ENCODE peak calls at places on chromosome 20, in six cellular contexts. N is heart left ventricle, V is GM12891, J is transverse colon, X is HepG2, U is stomach. A is an unnamed sample.

GRCh38 chr20:2101057-2101934 is at the start of gene STK35:
- DNase-seq in N (no peak), V (peak; percentile 69), J (peak; percentile 85), X (no peak), U (no peak), A (peak; percentile 78)

GRCh38 chr20:36084897-36085617 is 69.5 kb upstream of the EPB41L1 start:
- DNase-seq in N (no peak), V (no peak), J (no peak), X (peak; percentile 75), U (no peak), A (no peak)

GRCh38 chr20:59178983-59179595 is 15.5 kb downstream of the ZNF831 start:
- DNase-seq in N (no peak), V (no peak), J (no peak), X (no peak), U (no peak), A (no peak)

GRCh38 chr20:25220810-25221591 is 25.5 kb downstream of the ENTPD6 start:
- DNase-seq in N (peak; percentile 77), V (no peak), J (peak; percentile 83), X (no peak), U (peak; percentile 45), A (no peak)

GRCh38 chr20:8721098-8721497 is 347.8 kb upstream of the PLCB4 start:
- DNase-seq in N (peak; percentile 33), V (no peak), J (no peak), X (peak; percentile 71), U (peak; percentile 39), A (no peak)

GRCh38 chr20:47066484-47067270 is 172.0 kb downstream of the EYA2 start:
- DNase-seq in N (no peak), V (no peak), J (no peak), X (no peak), U (no peak), A (no peak)

GRCh38 chr20:36779656-36780025 is 6.1 kb upstream of the DSN1 start:
- DNase-seq in N (no peak), V (no peak), J (no peak), X (no peak), U (no peak), A (no peak)

GRCh38 chr20:40892642-40893041 is 136.0 kb upstream of the TOP1 start:
- DNase-seq in N (no peak), V (no peak), J (no peak), X (no peak), U (no peak), A (no peak)

DNA sequence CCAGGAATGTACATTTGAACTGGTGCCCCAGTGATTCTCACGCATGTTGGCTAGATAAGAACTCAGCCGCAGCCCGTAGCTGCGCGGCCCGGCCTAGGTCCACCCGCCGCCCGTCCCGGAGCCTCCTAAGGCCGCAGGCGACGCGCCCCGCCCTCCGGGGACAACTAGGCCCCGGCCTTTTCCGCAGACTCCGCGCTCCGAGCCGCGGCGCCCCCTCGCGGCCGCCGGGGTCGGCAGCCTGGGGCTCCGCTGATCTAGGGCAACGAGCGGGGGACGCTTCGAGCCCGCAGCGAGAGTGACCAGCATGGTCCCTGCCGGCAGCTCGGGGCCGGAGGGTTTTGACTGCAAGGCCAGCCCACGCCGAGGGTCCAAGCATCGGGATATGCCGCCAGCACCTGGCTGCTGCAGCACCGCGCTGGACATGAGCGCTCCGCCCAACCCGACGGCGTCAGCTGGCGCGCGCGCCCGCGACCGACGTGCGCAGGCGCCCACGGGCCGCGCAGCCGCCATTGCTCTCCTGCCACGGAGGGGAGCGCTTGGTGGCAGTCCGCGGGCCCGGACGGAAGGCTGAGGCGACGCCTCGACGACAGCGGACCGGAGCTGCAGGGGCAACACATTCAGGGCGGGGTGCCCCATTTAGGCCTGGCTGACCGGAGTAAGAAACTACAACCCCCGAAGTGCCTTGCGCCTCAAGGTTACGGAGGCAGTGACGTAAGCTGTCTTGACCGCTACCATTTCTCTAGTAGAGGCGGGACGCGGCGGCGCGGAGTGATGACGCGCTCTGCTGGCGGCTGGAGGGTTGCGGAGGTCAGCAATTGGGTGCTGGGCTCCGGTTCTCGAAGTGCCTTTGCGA is at the start of gene AP5S1:
- DNase-seq in N (peak; percentile 98), V (peak; percentile 90), J (peak; percentile 98), X (peak; percentile 97), U (peak; percentile 98), A (peak; percentile 78)
- TF ChIP-seq POLR2A in N (no peak), V (peak; percentile 91), J (peak; percentile 59), X (peak; percentile 97), U (no peak), A (peak; percentile 87)

GRCh38 chr20:64052987-64053840 is 3.8 kb upstream of the SOX18 start:
- DNase-seq in N (no peak), V (no peak), J (no peak), X (peak; percentile 66), U (no peak), A (no peak)

GRCh38 chr20:64050261-64051032 is 1.0 kb upstream of the SOX18 start:
- DNase-seq in N (no peak), V (no peak), J (no peak), X (peak; percentile 79), U (no peak), A (no peak)

GRCh38 chr20:64051033-64051452 is 1.6 kb upstream of the SOX18 start:
- DNase-seq in N (no peak), V (no peak), J (no peak), X (no peak), U (no peak), A (no peak)

GRCh38 chr20:64052326-64052722 is 2.9 kb upstream of the SOX18 start:
- DNase-seq in N (no peak), V (no peak), J (no peak), X (no peak), U (no peak), A (no peak)

DNA sequence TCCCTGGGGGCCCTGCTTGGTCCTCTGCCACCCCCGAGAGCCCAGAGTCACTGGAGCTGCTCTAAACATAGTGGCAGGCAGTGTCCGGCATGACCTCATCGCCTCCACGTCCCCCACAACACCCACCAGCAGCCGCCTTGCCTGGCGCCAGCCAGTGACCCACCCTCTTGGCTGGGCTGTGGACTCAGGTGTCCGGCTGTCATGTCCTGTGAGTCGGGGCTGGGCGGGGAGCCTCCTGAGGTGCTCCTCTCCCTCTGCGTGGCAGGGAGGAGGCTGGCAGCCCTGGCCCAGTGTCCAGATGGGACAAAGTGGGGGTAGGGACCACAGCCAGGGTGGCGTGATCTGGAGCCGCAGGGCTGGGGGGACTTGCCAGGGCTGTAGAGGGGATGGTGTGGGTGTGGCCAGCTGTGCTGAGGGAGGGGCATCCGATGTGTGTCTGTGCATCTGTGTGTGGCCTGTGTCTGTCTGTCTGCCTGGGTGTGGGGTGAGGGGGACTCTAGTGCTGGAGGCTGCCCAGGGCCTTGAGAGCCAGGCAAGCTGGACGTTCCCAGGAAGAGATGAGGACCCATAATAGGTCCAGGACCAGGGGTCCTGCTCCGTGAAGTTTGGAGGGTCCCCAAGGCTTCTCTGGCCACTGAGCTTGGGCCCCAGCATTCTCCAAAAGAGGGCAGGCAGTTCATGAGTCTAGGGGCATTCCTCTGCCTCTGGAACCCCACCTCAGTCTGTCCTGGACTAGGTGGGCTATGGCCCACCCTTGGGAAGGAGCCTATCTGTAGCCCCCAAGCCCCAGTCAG is 2.3 kb upstream of the SOX18 start:
- DNase-seq in N (peak; percentile 89), V (no peak), J (no peak), X (no peak), U (no peak), A (no peak)
- TF ChIP-seq POLR2A in N (no peak), V (no peak), J (peak; percentile 7), X (no peak), U (no peak), A (no peak)

GRCh38 chr20:56360133-56360898 is 1.5 kb downstream of the FAM210B start:
- DNase-seq in N (no peak), V (peak; percentile 21), J (no peak), X (peak; percentile 78), U (no peak), A (no peak)

GRCh38 chr20:56359212-56360132 is 698 bp downstream of the FAM210B start:
- DNase-seq in N (peak; percentile 49), V (peak; percentile 39), J (peak; percentile 47), X (peak; percentile 79), U (peak; percentile 38), A (peak; percentile 73)

GRCh38 chr20:56360899-56361199 is 2.1 kb downstream of the FAM210B start:
- DNase-seq in N (no peak), V (no peak), J (no peak), X (no peak), U (no peak), A (no peak)

GRCh38 chr20:56358070-56358469 is 704 bp upstream of the FAM210B start:
- DNase-seq in N (no peak), V (no peak), J (no peak), X (no peak), U (no peak), A (no peak)

DNA sequence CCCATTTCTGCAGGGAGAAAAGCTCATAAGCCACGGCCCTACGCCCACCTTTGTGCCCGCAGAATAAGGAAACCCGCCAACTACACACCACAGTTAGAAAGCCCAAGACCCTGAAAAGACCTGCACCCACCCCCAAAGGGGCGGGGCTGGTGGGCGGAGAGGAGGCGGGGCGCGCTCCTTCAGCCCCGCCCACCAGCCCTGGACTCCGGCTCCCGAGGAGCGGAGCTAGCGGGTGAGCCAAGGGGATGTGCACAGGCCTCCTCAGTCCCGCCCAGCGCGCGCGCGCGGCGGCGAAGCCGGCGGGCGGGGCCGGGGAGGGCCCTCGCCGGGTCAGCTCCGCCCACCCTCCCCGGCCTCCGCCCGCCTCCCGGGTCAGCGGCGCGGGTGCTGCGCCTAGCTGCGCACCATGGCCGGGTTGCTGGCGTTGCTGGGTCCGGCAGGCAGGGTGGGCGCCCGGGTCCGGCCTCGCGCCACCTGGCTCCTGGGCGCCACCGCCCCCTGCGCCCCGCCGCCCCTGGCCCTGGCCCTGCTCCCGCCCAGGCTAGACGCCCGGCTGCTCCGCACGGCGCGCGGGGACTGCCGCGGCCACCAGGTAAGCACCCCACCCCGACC is at the start of gene FAM210B:
- DNase-seq in N (peak; percentile 89), V (peak; percentile 98), J (peak; percentile 90), X (peak; percentile 90), U (peak; percentile 88), A (peak; percentile 97)
- TF ChIP-seq POLR2A in N (peak; percentile 33), V (no peak), J (no peak), X (peak; percentile 86), U (no peak), A (peak; percentile 68)

GRCh38 chr20:63016514-63017075 is 9.8 kb upstream of the BHLHE23 start:
- DNase-seq in N (no peak), V (no peak), J (no peak), X (no peak), U (no peak), A (no peak)

GRCh38 chr20:63014710-63015109 is 7.9 kb upstream of the BHLHE23 start:
- DNase-seq in N (no peak), V (no peak), J (no peak), X (no peak), U (no peak), A (no peak)

GRCh38 chr20:63015665-63016361 is 9.0 kb upstream of the BHLHE23 start:
- DNase-seq in N (no peak), V (no peak), J (no peak), X (no peak), U (no peak), A (no peak)

GRCh38 chr20:63014287-63014686 is 7.5 kb upstream of the BHLHE23 start:
- DNase-seq in N (no peak), V (no peak), J (no peak), X (no peak), U (no peak), A (no peak)

DNA sequence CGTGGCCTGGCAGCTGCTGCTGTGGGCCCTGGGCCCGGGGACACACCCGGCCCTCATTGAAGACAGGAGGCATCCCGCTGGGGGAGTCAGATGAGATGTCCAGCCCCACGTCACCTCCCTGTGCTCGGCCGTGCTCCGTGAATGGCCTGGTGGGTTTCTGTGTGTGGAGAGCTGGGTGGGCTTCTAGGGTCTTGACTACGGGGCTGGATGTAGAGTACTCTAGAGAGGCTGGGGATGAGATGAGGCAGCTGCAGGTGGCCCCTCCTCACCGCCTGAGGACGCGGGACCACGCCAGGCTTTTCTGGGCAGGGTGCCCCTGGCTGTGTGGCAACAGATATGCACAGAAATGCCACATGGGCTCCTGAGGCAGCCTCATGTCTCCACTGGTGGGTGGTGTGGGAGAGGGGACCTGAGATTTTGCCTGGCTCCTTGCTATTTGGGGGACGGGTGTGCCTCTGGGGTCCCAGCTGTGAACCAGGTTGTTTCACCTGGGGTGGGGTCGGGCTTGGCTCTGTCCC is 8.4 kb upstream of the BHLHE23 start:
- DNase-seq in N (no peak), V (no peak), J (no peak), X (no peak), U (no peak), A (no peak)
- TF ChIP-seq POLR2A in N (no peak), V (no peak), J (no peak), X (no peak), U (no peak), A (no peak)

A was measured in H54.